ENCODE peak calls at places on chromosomes 13 and 19, in five cellular contexts. Y is aorta, P is ovary, U is right atrium auricular region, C is upper lobe of right lung. W is an unnamed sample.

GRCh38 chr13:43261018-43261417 is 237.6 kb downstream of the DNAJC15 start:
- DNase-seq in Y (no peak), P (no peak), U (no peak), C (no peak), W (no peak)

GRCh38 chr19:39390460-39390758 is 497 bp downstream of the PAF1 start:
- DNase-seq in Y (no peak), P (peak; percentile 81), U (no peak), C (no peak), W (no peak)

GRCh38 chr13:104310861-104311260 is 1244.6 kb upstream of the SLC10A2 start:
- DNase-seq in Y (no peak), P (no peak), U (no peak), C (no peak), W (no peak)

GRCh38 chr13:24168980-24169379 is 8.5 kb downstream of the SPATA13 start:
- DNase-seq in Y (no peak), P (no peak), U (no peak), C (no peak), W (peak; percentile 2)

GRCh38 chr13:101301053-101301452 is 115.3 kb downstream of the NALCN start:
- DNase-seq in Y (no peak), P (no peak), U (no peak), C (no peak), W (peak; percentile 10)

GRCh38 chr19:56111601-56112312 is 9.3 kb downstream of the ZNF787 start:
- DNase-seq in Y (no peak), P (no peak), U (peak; percentile 66), C (peak; percentile 81), W (peak; percentile 71)

GRCh38 chr19:17078920-17079709 is 3.5 kb downstream of the MYO9B start:
- DNase-seq in Y (no peak), P (no peak), U (no peak), C (no peak), W (no peak)

GRCh38 chr19:14533450-14533849 is 4.1 kb downstream of the TECR start:
- DNase-seq in Y (no peak), P (no peak), U (no peak), C (no peak), W (no peak)

GRCh38 chr13:23709521-23709920 is 139.3 kb downstream of the TNFRSF19 start:
- DNase-seq in Y (no peak), P (no peak), U (no peak), C (no peak), W (no peak)

GRCh38 chr19:4583961-4584669 is 24.6 kb upstream of the SEMA6B start:
- DNase-seq in Y (no peak), P (no peak), U (no peak), C (no peak), W (peak; percentile 95)

GRCh38 chr13:44396963-44397580 is 23.4 kb downstream of the SERP2 start:
- DNase-seq in Y (peak; percentile 66), P (peak; percentile 40), U (no peak), C (no peak), W (no peak)

GRCh38 chr13:106496072-106496997 is 39.1 kb downstream of the EFNB2 start:
- DNase-seq in Y (no peak), P (no peak), U (no peak), C (no peak), W (no peak)
- H3K27me3 ChIP-seq in Y (no peaks in the 10 kb centered on the region), P (no peaks in the 10 kb centered on the region), U (no peaks in the 10 kb centered on the region), C (no peaks in the 10 kb centered on the region), W (no peaks in the 10 kb centered on the region)

GRCh38 chr19:48991011-48991609 is 2.0 kb downstream of the GYS1 start:
- DNase-seq in Y (no peak), P (no peak), U (no peak), C (no peak), W (peak; percentile 26)
- H3K4me3 ChIP-seq in Y (no peak overlapping the region), P (no peak overlapping the region), U (peak overlapping the region; percentile 75), C (no peak overlapping the region), W (no peak overlapping the region)

GRCh38 chr19:6750062-6750461 is 10.6 kb downstream of the TRIP10 start:
- DNase-seq in Y (no peak), P (no peak), U (peak; percentile 83), C (peak; percentile 65), W (no peak)
- H3K36me3 ChIP-seq in Y (peaks cover 7% of the 10 kb centered on the region), P (no peaks in the 10 kb centered on the region), U (peaks cover 75% of the 10 kb centered on the region), C (peaks cover 71% of the 10 kb centered on the region), W (peaks cover 35% of the 10 kb centered on the region)

DNA sequence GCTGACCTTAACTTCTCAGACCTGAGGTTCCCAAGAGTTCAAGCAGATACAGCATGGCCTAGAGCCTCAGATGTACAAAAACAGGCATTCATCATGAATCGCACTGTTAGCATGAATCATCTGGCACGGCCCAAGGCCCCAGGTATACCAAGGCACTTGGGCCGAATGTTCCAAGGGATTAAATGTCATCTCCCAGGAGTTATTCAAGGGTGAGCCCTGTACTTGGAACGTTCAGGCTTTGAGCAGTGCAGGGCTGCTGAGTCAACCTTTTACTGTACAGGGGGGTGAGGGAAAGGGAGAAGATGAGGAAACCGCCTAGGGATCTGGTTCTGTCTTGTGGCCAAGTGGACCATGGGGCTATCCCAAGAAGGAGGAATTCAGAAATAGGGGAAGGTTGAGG is 6.3 kb downstream of the KLK3 start:
- DNase-seq in Y (no peak), P (no peak), U (no peak), C (no peak), W (no peak)
- H3K27me3 ChIP-seq in Y (no peaks in the 10 kb centered on the region), P (no peaks in the 10 kb centered on the region), U (no peaks in the 10 kb centered on the region), C (peaks cover 35% of the 10 kb centered on the region), W (no peaks in the 10 kb centered on the region)

GRCh38 chr19:802888-803561 is 5.8 kb downstream of the PTBP1 start:
- DNase-seq in Y (no peak), P (no peak), U (no peak), C (no peak), W (peak; percentile 66)
- H3K4me3 ChIP-seq in Y (no peak overlapping the region), P (no peak overlapping the region), U (no peak overlapping the region), C (no peak overlapping the region), W (no peak overlapping the region)

GRCh38 chr13:110634558-110634957 is 19.2 kb downstream of the NAXD start:
- DNase-seq in Y (no peak), P (no peak), U (no peak), C (no peak), W (peak; percentile 46)

GRCh38 chr13:110636701-110637201 is 21.4 kb downstream of the NAXD start:
- DNase-seq in Y (no peak), P (no peak), U (no peak), C (no peak), W (peak; percentile 59)

GRCh38 chr13:110637275-110637674 is 21.9 kb downstream of the NAXD start:
- DNase-seq in Y (no peak), P (no peak), U (no peak), C (no peak), W (no peak)

GRCh38 chr13:110635405-110636002 is 20.2 kb downstream of the NAXD start:
- DNase-seq in Y (no peak), P (no peak), U (no peak), C (no peak), W (peak; percentile 44)

GRCh38 chr13:110636053-110636475 is 20.7 kb downstream of the NAXD start:
- DNase-seq in Y (no peak), P (no peak), U (no peak), C (no peak), W (peak; percentile 38)
- H3K36me3 ChIP-seq in Y (no peaks in the 10 kb centered on the region), P (no peaks in the 10 kb centered on the region), U (peaks cover 59% of the 10 kb centered on the region), C (peaks cover 73% of the 10 kb centered on the region), W (peaks cover 21% of the 10 kb centered on the region)

GRCh38 chr13:105996391-105997028 is 539.0 kb downstream of the EFNB2 start:
- DNase-seq in Y (no peak), P (no peak), U (no peak), C (no peak), W (no peak)

GRCh38 chr13:105991622-105992254 is 543.7 kb downstream of the EFNB2 start:
- DNase-seq in Y (no peak), P (no peak), U (no peak), C (no peak), W (no peak)

GRCh38 chr13:105994340-105994739 is 541.1 kb downstream of the EFNB2 start:
- DNase-seq in Y (no peak), P (no peak), U (no peak), C (no peak), W (no peak)

GRCh38 chr13:105990256-105990958 is 545.1 kb downstream of the EFNB2 start:
- DNase-seq in Y (no peak), P (no peak), U (no peak), C (no peak), W (no peak)

GRCh38 chr13:105991131-105991530 is 544.3 kb downstream of the EFNB2 start:
- DNase-seq in Y (no peak), P (no peak), U (no peak), C (no peak), W (no peak)
- H3K27me3 ChIP-seq in Y (no peaks in the 10 kb centered on the region), P (no peaks in the 10 kb centered on the region), U (no peaks in the 10 kb centered on the region), C (no peaks in the 10 kb centered on the region), W (no peaks in the 10 kb centered on the region)